ENCODE peak calls at places on chromosomes 12 and 14, in six cellular contexts. S is mesothelial cell of epicardium, R is retinal pigment epithelial cell, H is tibial artery, B is endothelial cell of umbilical vein, U is GM20000. Q is an unnamed sample.

GRCh38 chr14:77158175-77158908 is 16.8 kb upstream of the ZDHHC22 start:
- DNase-seq in S (no peak), R (no peak), H (no peak), B (peak; percentile 20), U (no peak), Q (peak; percentile 45)

GRCh38 chr14:33756833-33757232 is 194.0 kb downstream of the EGLN3 start:
- DNase-seq in S (no peak), R (no peak), H (no peak), B (no peak), U (no peak), Q (no peak)

GRCh38 chr12:15590180-15590826 is 198.9 kb downstream of the EPS8 start:
- DNase-seq in S (peak; percentile 40), R (peak; percentile 76), H (no peak), B (peak; percentile 70), U (peak; percentile 71), Q (peak; percentile 39)

GRCh38 chr14:71918955-71919354 is 13.3 kb upstream of the RGS6 start:
- DNase-seq in S (no peak), R (no peak), H (no peak), B (no peak), U (no peak), Q (peak; percentile 34)

GRCh38 chr12:5506295-5506694 is 74.4 kb downstream of the NTF3 start:
- DNase-seq in S (no peak), R (no peak), H (no peak), B (no peak), U (no peak), Q (no peak)

GRCh38 chr14:79496701-79497100 is 714.6 kb downstream of the DIO2 start:
- DNase-seq in S (no peak), R (no peak), H (no peak), B (no peak), U (no peak), Q (no peak)

GRCh38 chr12:14272954-14273910 is 92.2 kb upstream of the ATF7IP start:
- DNase-seq in S (no peak), R (no peak), H (no peak), B (no peak), U (no peak), Q (no peak)

GRCh38 chr14:104280085-104280901 is 141.9 kb downstream of the KIF26A start:
- DNase-seq in S (peak; percentile 37), R (no peak), H (peak; percentile 49), B (no peak), U (no peak), Q (no peak)

GRCh38 chr12:124036117-124037109 is 63.4 kb downstream of the ZNF664 start:
- DNase-seq in S (peak; percentile 62), R (no peak), H (no peak), B (peak; percentile 60), U (peak; percentile 73), Q (peak; percentile 52)

GRCh38 chr14:21039585-21040369 is 2.4 kb upstream of the RNASE7 start:
- DNase-seq in S (peak; percentile 45), R (no peak), H (no peak), B (peak; percentile 46), U (peak; percentile 58), Q (no peak)

GRCh38 chr14:26598081-26598671 is 343 bp upstream of the NOVA1 start:
- DNase-seq in S (peak; percentile 85), R (peak; percentile 84), H (peak; percentile 87), B (peak; percentile 92), U (peak; percentile 17), Q (peak; percentile 97)

GRCh38 chr12:56333197-56333678 is 562 bp downstream of the PAN2 start:
- DNase-seq in S (no peak), R (no peak), H (no peak), B (peak; percentile 7), U (no peak), Q (no peak)

GRCh38 chr12:6824962-6825381 is 3.2 kb upstream of the P3H3 start:
- DNase-seq in S (no peak), R (no peak), H (no peak), B (no peak), U (no peak), Q (no peak)

GRCh38 chr14:97005908-97006307 is 208.7 kb downstream of the VRK1 start:
- DNase-seq in S (no peak), R (no peak), H (no peak), B (no peak), U (no peak), Q (no peak)

GRCh38 chr12:97602315-97602714 is 139.7 kb downstream of the RMST start:
- DNase-seq in S (no peak), R (no peak), H (no peak), B (no peak), U (no peak), Q (no peak)

GRCh38 chr12:104183443-104183842 is 32.1 kb upstream of the TXNRD1 start:
- DNase-seq in S (no peak), R (no peak), H (no peak), B (no peak), U (no peak), Q (no peak)

DNA sequence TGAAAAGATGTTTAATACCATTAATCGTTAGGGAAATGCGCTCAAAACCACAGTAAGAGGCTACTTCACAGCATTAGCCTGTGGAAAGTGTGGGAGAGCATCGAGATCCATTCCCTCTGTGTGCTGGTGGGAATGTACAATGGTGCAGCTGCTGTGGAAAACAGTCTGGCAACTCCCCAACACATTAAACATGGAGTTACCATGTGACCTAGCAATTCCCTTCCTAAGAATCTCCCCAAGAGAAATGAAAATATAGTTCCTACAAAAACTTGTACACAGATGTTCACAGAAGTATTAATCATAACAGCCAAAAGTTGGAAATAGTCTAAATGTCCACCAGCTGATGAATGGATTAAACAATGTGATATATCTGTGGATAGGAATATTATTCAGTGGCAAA is 23.8 kb downstream of the MLXIP start:
- DNase-seq in S (no peak), R (no peak), H (no peak), B (no peak), U (no peak), Q (no peak)
- TF ChIP-seq CTCF in S (no peak), R (no peak), H (no peak), B (no peak), U (no peak), Q (no peak)

DNA sequence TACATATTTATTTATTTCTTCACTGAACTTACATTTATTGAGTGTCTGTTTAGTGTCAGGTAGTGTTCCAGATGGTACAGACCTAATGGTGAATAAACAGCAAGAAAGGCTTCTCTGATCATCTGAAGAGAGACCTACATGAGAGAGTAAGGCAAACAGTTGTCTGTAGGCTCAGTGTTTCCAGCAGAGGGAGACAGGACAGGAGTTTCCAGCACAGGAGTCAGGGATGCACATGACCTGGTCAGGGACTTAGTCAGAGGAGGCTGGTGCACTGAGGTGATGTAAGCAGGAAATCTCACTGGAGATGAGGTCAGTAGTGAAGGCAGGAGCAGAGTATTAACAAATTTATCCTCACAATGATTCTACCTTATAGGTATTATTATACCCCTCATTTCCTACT is 233.2 kb downstream of the MDGA2 start:
- DNase-seq in S (no peak), R (peak; percentile 81), H (no peak), B (peak; percentile 4), U (no peak), Q (no peak)
- TF ChIP-seq CTCF in S (no peak), R (peak; percentile 75), H (no peak), B (no peak), U (no peak), Q (peak; percentile 48)

DNA sequence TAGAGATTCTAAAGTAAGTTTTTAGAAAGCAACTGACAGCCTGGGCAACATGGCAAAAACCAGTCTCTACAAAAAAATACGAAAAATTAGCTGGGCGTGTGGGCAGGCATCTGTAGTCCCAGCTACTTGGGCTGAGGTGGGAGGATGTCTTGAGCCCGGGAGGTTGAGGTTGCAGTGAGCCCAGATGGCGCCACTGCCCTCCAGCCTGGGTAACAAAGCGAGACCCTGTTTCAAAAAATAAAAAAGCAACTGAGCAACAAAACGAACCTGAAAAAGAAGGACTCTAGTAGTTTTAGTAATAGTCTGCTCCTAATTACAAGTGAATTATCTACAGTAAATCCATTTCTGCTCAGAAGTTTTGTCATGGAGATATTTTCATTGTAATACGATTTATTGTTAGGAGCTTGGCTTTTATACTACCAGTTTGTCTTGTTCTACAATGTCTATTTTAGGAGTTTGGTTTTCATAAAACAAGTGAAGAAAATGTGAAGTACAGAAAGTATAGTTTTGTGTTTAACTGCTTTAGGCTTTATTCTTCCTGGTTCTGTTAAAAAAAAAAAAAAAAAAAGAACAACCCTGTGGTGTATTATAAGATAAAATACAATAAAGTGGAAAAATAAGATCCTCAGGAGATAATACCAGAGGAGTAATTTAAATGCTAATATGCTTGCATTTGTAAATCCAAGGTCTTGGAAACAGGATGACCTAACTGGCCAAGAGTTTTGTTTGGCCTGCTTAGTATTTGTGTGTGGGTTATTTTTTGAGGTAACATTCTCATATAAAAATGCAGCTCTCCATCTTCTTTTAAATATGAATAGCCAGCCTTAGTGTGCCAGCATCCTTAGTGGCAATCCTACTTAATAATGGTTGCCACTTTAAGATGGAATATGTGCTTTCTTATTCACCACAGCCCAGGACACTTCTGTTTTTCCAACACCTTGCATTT is 2.8 kb downstream of the TMX1 start:
- DNase-seq in S (no peak), R (no peak), H (no peak), B (no peak), U (no peak), Q (no peak)
- TF ChIP-seq CTCF in S (no peak), R (no peak), H (no peak), B (no peak), U (no peak), Q (no peak)

DNA sequence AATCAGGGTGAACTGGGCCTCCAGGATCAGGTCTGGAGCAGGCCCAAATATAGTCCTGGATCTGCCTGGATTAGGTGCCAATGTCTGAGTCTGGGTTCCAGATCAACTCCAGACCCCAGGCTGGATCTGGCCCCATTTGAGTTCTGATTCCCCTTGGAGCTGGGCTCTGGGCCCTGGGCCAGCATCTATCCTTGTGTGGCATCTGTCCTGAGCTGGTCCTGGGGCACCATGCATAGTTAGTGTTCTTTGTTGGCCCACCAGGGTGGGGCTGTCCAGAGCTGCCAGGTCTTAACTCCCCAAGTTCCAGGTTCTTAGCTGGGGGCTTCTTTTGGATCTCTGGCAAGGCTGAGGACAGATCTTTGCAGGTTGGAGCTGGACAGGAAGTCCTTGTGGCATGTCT is 11.0 kb upstream of the ZNF385A start:
- DNase-seq in S (no peak), R (no peak), H (no peak), B (no peak), U (no peak), Q (no peak)
- TF ChIP-seq CTCF in S (no peak), R (no peak), H (no peak), B (no peak), U (no peak), Q (no peak)

GRCh38 chr14:81199084-81199483 is 21.7 kb downstream of the GTF2A1 start:
- DNase-seq in S (no peak), R (no peak), H (no peak), B (no peak), U (no peak), Q (no peak)
- TF ChIP-seq CTCF in S (no peak), R (no peak), H (no peak), B (no peak), U (no peak), Q (no peak)

DNA sequence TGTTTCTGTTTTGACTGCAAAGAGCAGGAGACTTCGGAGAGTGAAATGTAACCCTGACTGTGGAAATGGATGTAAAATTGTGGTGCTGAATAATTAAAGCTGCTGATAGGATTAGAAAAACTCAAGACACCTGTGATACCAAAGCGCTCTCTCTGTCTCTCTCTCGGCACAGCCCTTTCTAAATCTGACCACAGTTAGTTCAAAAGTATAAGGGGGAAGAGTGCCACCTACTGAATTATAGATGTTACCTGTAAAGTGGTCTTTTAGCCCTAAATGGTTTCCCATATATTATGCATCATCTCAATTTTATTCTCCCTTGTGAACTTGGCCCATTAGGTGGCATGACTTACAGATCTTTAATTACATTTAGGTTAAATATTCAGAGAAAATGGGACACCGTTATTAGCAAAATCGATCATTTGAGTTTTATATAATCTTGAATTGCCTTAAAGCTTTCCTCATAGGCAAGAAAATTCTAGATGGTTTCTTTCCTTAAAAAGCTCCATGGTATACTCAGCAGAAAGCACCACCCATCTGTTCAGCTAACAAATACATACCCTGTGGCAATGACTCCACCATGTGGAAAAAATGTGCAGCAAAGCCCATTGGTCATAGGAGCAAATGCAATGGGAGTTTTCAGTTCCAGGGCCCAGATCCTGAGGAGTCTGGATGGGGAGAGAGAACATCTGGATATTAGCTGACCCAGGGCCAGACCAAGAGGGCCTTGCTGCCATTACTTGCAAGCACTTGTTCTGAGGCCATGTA is 18.1 kb downstream of the RFC5 start:
- DNase-seq in S (no peak), R (no peak), H (no peak), B (peak; percentile 24), U (no peak), Q (no peak)
- TF ChIP-seq CTCF in S (no peak), R (peak; percentile 42), H (peak; percentile 20), B (no peak), U (no peak), Q (peak; percentile 55)